ENCODE peak calls at places on chromosomes 2 and 18, in four cellular contexts. K is K562, V is GM12878, X is H1. B is an unnamed sample.

GRCh38 chr18:3869848-3870247 is 419.9 kb downstream of the TGIF1 start:
- DNase-seq in V (no peak), K (peak; percentile 61), X (no peak), B (peak; percentile 36)

GRCh38 chr18:31486165-31486564 is 11.8 kb upstream of the DSG2 start:
- DNase-seq in V (no peak), X (no peak), K (peak; percentile 32), B (no peak)

GRCh38 chr18:62897153-62897552 is 181.8 kb downstream of the PHLPP1 start:
- DNase-seq in V (no peak), K (no peak), X (no peak), B (no peak)

GRCh38 chr2:186919272-186919671 is 70.3 kb upstream of the ZSWIM2 start:
- DNase-seq in V (no peak), K (no peak), X (no peak), B (no peak)

GRCh38 chr2:74374509-74375205 is 5.5 kb downstream of the DCTN1 start:
- DNase-seq in K (peak; percentile 76), V (no peak), X (peak; percentile 59), B (no peak)

GRCh38 chr2:10678225-10678624 is 11.6 kb downstream of the NOL10 start:
- DNase-seq in K (no peak), X (no peak), V (no peak), B (no peak)

GRCh38 chr2:158501301-158501700 is 44.5 kb downstream of the PKP4 start:
- DNase-seq in K (no peak), X (no peak), V (no peak), B (no peak)

GRCh38 chr2:188884051-188884450 is 90.1 kb upstream of the COL3A1 start:
- DNase-seq in X (no peak), K (no peak), V (no peak), B (no peak)

GRCh38 chr2:112163541-112163981 is 25.4 kb downstream of the FBLN7 start:
- DNase-seq in K (no peak), V (no peak), X (no peak), B (no peak)

GRCh38 chr18:2651981-2652380 is 3.5 kb upstream of the SMCHD1 start:
- DNase-seq in K (no peak), X (no peak), V (no peak), B (no peak)

DNA sequence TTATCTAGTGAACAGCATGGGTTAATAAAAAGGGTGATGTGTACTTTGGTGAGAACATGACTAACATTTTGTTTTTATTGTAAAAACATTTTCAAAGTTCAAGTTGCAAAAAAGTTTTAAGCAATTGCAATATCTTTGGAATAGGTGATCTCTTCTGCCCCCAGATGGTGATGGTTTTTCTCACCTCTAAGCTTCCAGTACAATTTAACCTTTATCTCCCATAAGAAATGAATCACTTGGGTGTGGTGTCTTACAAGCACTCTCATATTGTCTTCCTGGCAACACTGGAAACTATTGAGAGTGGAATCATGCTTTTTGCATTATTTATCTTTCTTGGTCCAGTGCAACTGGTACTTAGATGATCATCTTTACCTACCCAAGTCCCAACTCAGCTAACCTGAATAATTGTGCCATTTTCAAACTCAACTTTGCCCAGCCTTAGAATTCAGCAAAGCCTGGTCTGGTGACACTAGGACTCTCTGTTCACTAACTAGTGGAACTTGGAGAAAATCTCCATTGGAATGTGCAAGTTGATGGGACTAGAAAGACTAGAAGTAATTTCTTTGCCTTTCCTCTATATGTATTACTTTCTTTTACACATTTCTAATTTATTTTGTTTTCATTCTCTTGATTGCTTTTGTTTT is 964.6 kb upstream of the ZEB2 start:
- DNase-seq in X (no peak), K (peak; percentile 37), V (no peak), B (no peak)
- TF ChIP-seq CEBPB in X (no peak), K (no peak), V (no peak), B (no peak)

GRCh38 chr2:85741811-85742507 is 11.8 kb upstream of the ATOH8 start:
- DNase-seq in V (no peak), K (no peak), X (no peak), B (peak; percentile 94)
- TF ChIP-seq ZNF274 in V (no peak), K (no peak), X (no peak), B (no peak)

GRCh38 chr2:23562143-23562542 is 177.2 kb downstream of the KLHL29 start:
- DNase-seq in K (no peak), V (no peak), X (no peak), B (no peak)

GRCh38 chr2:23563151-23563550 is 178.2 kb downstream of the KLHL29 start:
- DNase-seq in K (no peak), X (no peak), V (no peak), B (no peak)

GRCh38 chr2:23564618-23564967 is 179.6 kb downstream of the KLHL29 start:
- DNase-seq in V (no peak), K (no peak), X (no peak), B (no peak)

GRCh38 chr2:23565374-23565773 is 180.4 kb downstream of the KLHL29 start:
- DNase-seq in X (no peak), V (no peak), K (no peak), B (no peak)

GRCh38 chr2:23563673-23564617 is 179.0 kb downstream of the KLHL29 start:
- DNase-seq in V (no peak), K (no peak), X (no peak), B (no peak)
- TF ChIP-seq USF2 in V (no peak), K (no peak), X (no peak), B (no peak)

GRCh38 chr2:232375164-232375563 is 3.4 kb upstream of the ALPP start:
- DNase-seq in V (no peak), K (no peak), X (no peak), B (no peak)

GRCh38 chr2:232377319-232377718 is 1.2 kb upstream of the ALPP start:
- DNase-seq in V (no peak), K (no peak), X (no peak), B (no peak)

GRCh38 chr2:232377841-232378734 is 463 bp upstream of the ALPP start:
- DNase-seq in X (no peak), K (no peak), V (no peak), B (no peak)

GRCh38 chr2:232376260-232376659 is 2.3 kb upstream of the ALPP start:
- DNase-seq in K (no peak), X (no peak), V (no peak), B (no peak)

DNA sequence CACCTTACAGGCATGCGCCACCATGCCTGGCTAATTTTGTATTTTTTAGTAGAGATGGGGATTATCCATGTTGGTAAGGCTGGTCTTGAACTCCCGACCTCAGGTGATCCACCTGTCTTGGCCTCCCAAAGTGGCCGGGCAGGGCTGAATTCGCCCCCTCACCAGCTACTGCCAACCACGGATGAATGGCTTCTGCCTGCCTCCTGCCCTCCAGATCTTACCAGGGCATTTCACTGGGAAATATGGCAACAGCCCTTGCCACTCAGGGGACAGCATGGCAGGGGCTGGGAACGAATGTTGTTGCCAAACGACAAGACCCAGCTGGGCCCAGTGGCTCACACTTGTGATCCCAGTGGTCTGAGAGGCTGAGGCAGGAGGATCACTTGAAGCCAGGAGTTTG is 1.8 kb upstream of the ALPP start:
- DNase-seq in K (no peak), V (no peak), X (no peak), B (no peak)
- TF ChIP-seq CEBPB in K (no peak), V (no peak), X (no peak), B (no peak)

DNA sequence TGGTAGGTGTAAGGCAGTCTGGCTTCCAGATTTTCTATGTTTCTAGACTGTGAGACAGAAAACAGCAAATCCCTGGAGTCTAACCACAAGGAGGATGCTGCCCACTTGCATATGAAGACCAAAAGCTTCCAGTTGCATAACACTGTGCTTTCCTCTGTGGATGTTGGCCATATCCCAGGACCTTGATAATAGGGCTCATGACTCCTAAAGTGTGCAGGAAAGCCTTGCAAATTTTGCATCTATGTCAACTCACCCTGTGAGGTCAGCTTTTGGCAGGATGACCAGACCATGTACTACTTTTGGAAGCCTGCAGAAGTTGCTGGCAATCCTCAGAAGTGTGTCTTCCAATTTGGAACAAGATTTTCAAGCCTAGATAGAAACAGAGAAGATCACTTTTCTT is 85.6 kb upstream of the RAB27B start:
- DNase-seq in X (no peak), V (no peak), K (no peak), B (no peak)
- TF ChIP-seq ZNF274 in X (no peak), V (no peak), K (no peak), B (no peak)

GRCh38 chr18:68797901-68798300 is at the start of gene CCDC102B:
- DNase-seq in K (no peak), V (no peak), X (no peak), B (no peak)

GRCh38 chr18:68800075-68800474 is 2.2 kb downstream of the CCDC102B start:
- DNase-seq in X (no peak), K (no peak), V (no peak), B (no peak)

GRCh38 chr18:68803371-68803770 is 5.5 kb downstream of the CCDC102B start:
- DNase-seq in K (no peak), V (no peak), X (no peak), B (no peak)
- TF ChIP-seq USF2 in K (no peak), V (no peak), X (no peak), B (no peak)